ENCODE peak calls at places on chromosome 11, in ten cellular contexts. J, Q, B, N, H, Y, W, C, X and M are unnamed samples.

GRCh38 chr11:47891886-47892285 is 43.7 kb upstream of the NUP160 start:
- DNase-seq in W (no peak), X (no peak), H (no peak), C (peak), B (no peak), Q (no peak), N (no peak), J (no peak), Y (no peak), M (no peak)

GRCh38 chr11:68337399-68337835 is 25.0 kb downstream of the LRP5 start:
- DNase-seq in B (peak), H (no peak), W (no peak), X (no peak), J (no peak), C (no peak), Y (no peak), Q (no peak), N (no peak), M (no peak)

GRCh38 chr11:74033046-74033445 is 24.2 kb upstream of the UCP3 start:
- DNase-seq in J (no peak), N (no peak), Y (no peak), H (no peak), B (no peak), Q (no peak), W (no peak), X (no peak), C (no peak), M (no peak)

GRCh38 chr11:71194702-71195101 is 57.7 kb downstream of the SHANK2 start:
- DNase-seq in Q (no peak), X (no peak), N (no peak), C (no peak), H (no peak), B (no peak), Y (no peak), W (no peak), J (no peak), M (peak)

GRCh38 chr11:2143652-2144548 is 4.7 kb upstream of the IGF2 start:
- DNase-seq in H (no peak), X (no peak), C (peak), J (no peak), B (no peak), N (peak), W (no peak), Y (no peak), Q (no peak), M (no peak)

GRCh38 chr11:19116971-19117759 is at the start of gene ZDHHC13:
- DNase-seq in X (peak), C (peak), J (peak), Y (peak), W (peak), H (peak), B (peak), Q (peak), N (peak), M (peak)

GRCh38 chr11:1929621-1930447 is 10.3 kb downstream of the TNNT3 start:
- DNase-seq in Q (no peak), Y (no peak), X (no peak), N (no peak), J (no peak), B (no peak), C (no peak), H (no peak), W (no peak), M (no peak)

GRCh38 chr11:69636870-69637600 is 3.9 kb upstream of the CCND1 start:
- DNase-seq in W (no peak), C (no peak), N (no peak), Y (no peak), B (no peak), Q (no peak), J (no peak), H (no peak), X (no peak), M (no peak)

GRCh38 chr11:92415246-92415645 is 190.6 kb downstream of the FAT3 start:
- DNase-seq in C (peak), J (no peak), W (no peak), Y (no peak), Q (no peak), N (no peak), H (no peak), X (peak), B (no peak), M (no peak)

GRCh38 chr11:103892603-103893002 is 143.8 kb upstream of the DDI1 start:
- DNase-seq in Y (no peak), X (peak), J (no peak), B (no peak), H (no peak), N (no peak), C (peak), W (peak), Q (no peak), M (no peak)

GRCh38 chr11:72779495-72780128 is 14.2 kb downstream of the STARD10 start:
- DNase-seq in Y (no peak), X (no peak), C (no peak), W (no peak), J (no peak), B (no peak), N (no peak), Q (no peak), H (no peak), M (no peak)

GRCh38 chr11:35555238-35555887 is 29.9 kb upstream of the PAMR1 start:
- DNase-seq in Y (no peak), C (peak), Q (no peak), X (peak), N (no peak), H (no peak), W (no peak), J (no peak), B (no peak), M (no peak)

GRCh38 chr11:64048042-64048854 is 12.5 kb downstream of the FLRT1 start:
- DNase-seq in H (no peak), X (no peak), Q (peak), N (no peak), C (no peak), B (no peak), W (no peak), Y (no peak), J (no peak), M (no peak)

GRCh38 chr11:44955019-44955738 is 4.5 kb upstream of the TP53I11 start:
- DNase-seq in J (no peak), Y (peak), B (peak), X (peak), Q (peak), N (peak), W (peak), H (no peak), C (peak), M (no peak)

GRCh38 chr11:8345179-8345578 is 81.5 kb upstream of the LMO1 start:
- DNase-seq in W (no peak), B (no peak), H (no peak), Q (no peak), Y (no peak), N (no peak), X (no peak), J (no peak), C (no peak), M (no peak)

GRCh38 chr11:112219476-112220232 is 6.6 kb upstream of the PTS start:
- DNase-seq in J (peak), B (peak), Q (peak), W (peak), X (peak), Y (peak), H (peak), C (peak), N (peak), M (peak)

GRCh38 chr11:10307022-10307410 is 2.1 kb downstream of the ADM start:
- DNase-seq in X (peak), W (no peak), H (no peak), Q (no peak), J (no peak), Y (no peak), B (no peak), N (no peak), C (no peak), M (peak)

GRCh38 chr11:130612291-130612802 is 163.9 kb downstream of the ADAMTS15 start:
- DNase-seq in N (no peak), J (no peak), C (peak), W (peak), H (no peak), B (no peak), Q (no peak), X (peak), Y (no peak), M (no peak)

GRCh38 chr11:93392862-93393261 is 62.3 kb downstream of the DEUP1 start:
- DNase-seq in J (no peak), N (peak), Y (no peak), X (no peak), W (no peak), B (no peak), C (no peak), H (no peak), Q (no peak), M (no peak)

GRCh38 chr11:10438451-10438850 is 16.6 kb upstream of the AMPD3 start:
- DNase-seq in C (peak), Q (no peak), N (no peak), Y (no peak), W (no peak), H (no peak), J (no peak), X (peak), B (no peak), M (no peak)

GRCh38 chr11:9820260-9820659 is 156.4 kb downstream of the SWAP70 start:
- DNase-seq in H (no peak), Y (no peak), Q (no peak), X (no peak), J (no peak), W (no peak), N (no peak), C (no peak), B (no peak), M (no peak)

GRCh38 chr11:68904458-68904847 is 762 bp downstream of the IGHMBP2 start:
- DNase-seq in X (no peak), Q (peak), J (no peak), W (peak), C (no peak), N (peak), B (peak), H (no peak), Y (no peak), M (peak)

GRCh38 chr11:31761636-31762035 is 49.5 kb downstream of the PAX6 start:
- DNase-seq in N (no peak), B (no peak), J (no peak), X (no peak), C (no peak), Q (no peak), W (no peak), Y (no peak), H (no peak), M (no peak)

GRCh38 chr11:127950162-127950561 is 637.2 kb downstream of the ETS1 start:
- DNase-seq in B (no peak), H (no peak), Q (no peak), N (no peak), W (no peak), C (no peak), X (no peak), Y (no peak), J (no peak), M (no peak)

GRCh38 chr11:68447015-68447801 is 13.3 kb upstream of the PPP6R3 start:
- DNase-seq in B (peak), W (peak), J (peak), Y (peak), H (peak), X (peak), C (peak), N (peak), Q (peak), M (peak)

GRCh38 chr11:8765294-8765693 is 82.7 kb downstream of the RPL27A start:
- DNase-seq in Y (no peak), H (no peak), X (peak), C (peak), Q (no peak), J (no peak), N (no peak), W (no peak), B (no peak), M (no peak)

GRCh38 chr11:128407962-128408361 is 179.4 kb downstream of the ETS1 start:
- DNase-seq in C (peak), J (no peak), X (peak), Q (no peak), H (no peak), N (no peak), W (no peak), B (no peak), Y (no peak), M (no peak)

GRCh38 chr11:60978546-60979380 is 7.3 kb downstream of the CD6 start:
- DNase-seq in N (no peak), W (peak), H (peak), X (peak), Q (no peak), J (no peak), C (no peak), B (peak), Y (no peak), M (no peak)

GRCh38 chr11:110349109-110349996 is 52.9 kb upstream of the RDX start:
- DNase-seq in Q (peak), W (no peak), N (no peak), Y (no peak), X (peak), H (peak), C (no peak), B (no peak), J (no peak), M (no peak)

GRCh38 chr11:87057749-87058148 is 20.0 kb downstream of the TMEM135 start:
- DNase-seq in Q (no peak), H (no peak), Y (no peak), W (no peak), C (no peak), B (no peak), N (no peak), X (no peak), J (no peak), M (no peak)

GRCh38 chr11:66315921-66316811 is 678 bp downstream of the CD248 start:
- DNase-seq in J (no peak), W (no peak), N (no peak), X (no peak), C (peak), B (no peak), Y (no peak), Q (no peak), H (no peak), M (no peak)

GRCh38 chr11:95944623-95945022 is 20.7 kb upstream of the MTMR2 start:
- DNase-seq in Y (no peak), H (no peak), C (no peak), Q (no peak), X (no peak), B (no peak), J (no peak), W (no peak), N (no peak), M (no peak)

GRCh38 chr11:68311155-68312116 is 955 bp upstream of the LRP5 start:
- DNase-seq in C (no peak), W (no peak), N (no peak), B (no peak), H (no peak), Q (no peak), X (no peak), J (no peak), Y (no peak), M (peak)

GRCh38 chr11:1327064-1327460 is 17.6 kb upstream of the TOLLIP start:
- DNase-seq in C (peak), B (no peak), Q (no peak), W (no peak), H (no peak), X (no peak), Y (no peak), J (no peak), N (no peak), M (no peak)

GRCh38 chr11:78690588-78690987 is 115.9 kb upstream of the NARS2 start:
- DNase-seq in H (no peak), X (peak), N (no peak), W (peak), B (no peak), Q (no peak), J (no peak), Y (no peak), C (peak), M (no peak)

GRCh38 chr11:100095809-100096208 is 591.3 kb upstream of the ARHGAP42 start:
- DNase-seq in N (no peak), X (no peak), J (no peak), C (no peak), Y (no peak), W (no peak), B (no peak), H (no peak), Q (no peak), M (no peak)